ENCODE peak calls at places on chromosome 17, in ten cellular contexts. O, I, P, S, Y, J, N, C, D and U are unnamed samples.
A peak's percentile ranks its signal among the peaks of the same experiment; 100 is the strongest.

GRCh38 chr17:559699-560378 is 154.8 kb downstream of the VPS53 start:
- ATAC-seq in I (no peak), Y (no peak), C (no peak), N (peak; percentile 88), D (peak; percentile 81), J (peak; percentile 77), P (no peak), O (no peak), S (peak; percentile 85), U (peak; percentile 78)

GRCh38 chr17:27226611-27227234 is 67.2 kb upstream of the WSB1 start:
- ATAC-seq in D (peak; percentile 88), O (no peak), P (no peak), J (peak; percentile 88), N (peak; percentile 96), S (peak; percentile 72), C (peak; percentile 62), I (no peak), Y (peak; percentile 99), U (peak; percentile 44)

GRCh38 chr17:79340286-79340685 is 265.7 kb downstream of the ENGASE start:
- ATAC-seq in O (no peak), I (no peak), J (no peak), C (no peak), P (peak; percentile 75), S (no peak), Y (no peak), D (no peak), N (no peak), U (no peak)

GRCh38 chr17:5630434-5630833 is 46.1 kb upstream of the NLRP1 start:
- ATAC-seq in P (no peak), Y (no peak), C (no peak), I (no peak), D (no peak), J (no peak), S (no peak), O (no peak), N (no peak), U (no peak)

GRCh38 chr17:68603027-68603426 is 1.9 kb upstream of the FAM20A start:
- ATAC-seq in D (no peak), S (peak; percentile 39), Y (no peak), J (no peak), I (no peak), P (no peak), C (no peak), O (no peak), N (no peak), U (no peak)

GRCh38 chr17:49407981-49408501 is 6.6 kb downstream of the PHB1 start:
- ATAC-seq in I (peak; percentile 94), D (peak; percentile 87), S (peak; percentile 93), C (peak; percentile 98), Y (peak; percentile 94), N (peak; percentile 95), O (peak; percentile 95), J (peak; percentile 96), P (peak; percentile 100), U (peak; percentile 99)

GRCh38 chr17:9386401-9386800 is 189.2 kb downstream of the STX8 start:
- ATAC-seq in O (no peak), N (no peak), J (peak; percentile 56), D (no peak), C (no peak), I (no peak), S (no peak), Y (no peak), P (no peak), U (no peak)

GRCh38 chr17:836154-836553 is 54.0 kb downstream of the MRM3 start:
- ATAC-seq in I (no peak), C (no peak), O (no peak), P (no peak), J (no peak), Y (no peak), N (no peak), D (no peak), S (no peak), U (no peak)

GRCh38 chr17:42653179-42654124 is 5.6 kb upstream of the TUBG2 start:
- ATAC-seq in S (peak; percentile 58), P (no peak), Y (peak; percentile 49), D (peak; percentile 76), C (no peak), O (no peak), N (peak; percentile 60), I (no peak), J (no peak), U (no peak)